ENCODE peak calls at places on chromosome 9, in nine cellular contexts. D is OCI-LY7, U is dorsolateral prefrontal cortex, Y is choroid plexus epithelial cell, C is astrocyte of the cerebellum, V is pancreas, W is ascending aorta, N is transverse colon, I is fibroblast of pulmonary artery. M is an unnamed sample.

GRCh38 chr9:9855503-9856078 is 757.2 kb downstream of the PTPRD start:
- DNase-seq in V (peak), D (no peak), N (no peak), Y (no peak), I (no peak), C (no peak), U (no peak), W (no peak), M (no peak)

GRCh38 chr9:116550728-116551436 is 136.2 kb upstream of the TRIM32 start:
- DNase-seq in N (no peak), U (no peak), W (no peak), V (no peak), Y (peak), I (peak), D (no peak), C (no peak), M (no peak)

GRCh38 chr9:133521122-133522072 is 3.4 kb downstream of the MYMK start:
- DNase-seq in W (no peak), U (peak), V (no peak), Y (no peak), C (no peak), N (no peak), I (no peak), D (no peak), M (no peak)

GRCh38 chr9:5832093-5832542 is 799 bp downstream of the ERMP1 start:
- DNase-seq in N (no peak), D (peak), Y (no peak), V (no peak), U (no peak), I (peak), C (no peak), W (no peak), M (no peak)

GRCh38 chr9:16449331-16449730 is 421.1 kb downstream of the BNC2 start:
- DNase-seq in Y (no peak), C (no peak), N (no peak), I (no peak), D (no peak), V (no peak), U (no peak), W (no peak), M (no peak)

GRCh38 chr9:37922391-37923120 is 18.6 kb upstream of the SLC25A51 start:
- DNase-seq in C (no peak), W (no peak), Y (no peak), D (no peak), U (no peak), I (no peak), N (no peak), V (peak), M (no peak)

GRCh38 chr9:105841562-105841961 is 147.2 kb downstream of the TMEM38B start:
- DNase-seq in W (no peak), C (no peak), D (no peak), Y (no peak), N (no peak), U (no peak), I (no peak), V (no peak), M (no peak)

GRCh38 chr9:123157216-123157615 is 111.2 kb downstream of the STRBP start:
- DNase-seq in I (peak), N (no peak), U (no peak), W (no peak), V (no peak), Y (peak), C (peak), D (no peak), M (no peak)

GRCh38 chr9:130443840-130444492 is 795 bp upstream of the ASS1 start:
- DNase-seq in C (no peak), U (no peak), V (peak), W (no peak), N (peak), D (no peak), I (no peak), Y (no peak), M (no peak)

GRCh38 chr9:73219985-73220626 is 68.4 kb downstream of the ANXA1 start:
- DNase-seq in U (no peak), V (no peak), Y (peak), W (no peak), I (peak), N (no peak), D (no peak), C (no peak), M (peak)

GRCh38 chr9:33719581-33720374 is 75.6 kb upstream of the PRSS3 start:
- DNase-seq in N (no peak), U (no peak), V (peak), I (peak), C (no peak), D (peak), Y (peak), W (no peak), M (no peak)

GRCh38 chr9:122281368-122281767 is 16.7 kb downstream of the MRRF start:
- DNase-seq in C (no peak), U (no peak), V (no peak), W (no peak), Y (peak), I (no peak), N (no peak), D (no peak), M (no peak)

GRCh38 chr9:134344068-134344820 is 18.0 kb downstream of the RXRA start:
- DNase-seq in I (no peak), V (no peak), Y (no peak), U (no peak), D (no peak), N (peak), W (no peak), C (no peak), M (no peak)

GRCh38 chr9:93320591-93321219 is 130.8 kb upstream of the FAM120A start:
- DNase-seq in I (no peak), D (no peak), Y (no peak), N (no peak), W (no peak), C (no peak), V (no peak), U (no peak), M (no peak)

GRCh38 chr9:78239506-78239905 is 3.6 kb downstream of the CEP78 start:
- DNase-seq in U (peak), V (no peak), W (no peak), Y (peak), D (no peak), N (peak), I (no peak), C (no peak), M (no peak)

GRCh38 chr9:37676411-37676830 is 25.7 kb downstream of the FRMPD1 start:
- DNase-seq in D (no peak), W (no peak), N (no peak), V (no peak), Y (no peak), I (no peak), C (no peak), U (peak), M (no peak)

GRCh38 chr9:101650096-101650495 is 55.3 kb upstream of the PPP3R2 start:
- DNase-seq in D (no peak), V (no peak), Y (no peak), C (no peak), I (no peak), W (no peak), U (no peak), N (no peak), M (no peak)

GRCh38 chr9:118331622-118332045 is 627.4 kb downstream of the TLR4 start:
- DNase-seq in N (no peak), V (no peak), Y (peak), I (peak), D (no peak), C (peak), U (no peak), W (no peak), M (no peak)

GRCh38 chr9:114047717-114048116 is 30.4 kb downstream of the AMBP start:
- DNase-seq in U (no peak), I (peak), N (no peak), D (peak), Y (peak), W (peak), C (no peak), V (no peak), M (no peak)

GRCh38 chr9:72025956-72026355 is 34.5 kb downstream of the C9orf57 start:
- DNase-seq in Y (no peak), C (no peak), N (no peak), V (no peak), I (no peak), U (no peak), W (no peak), D (no peak), M (no peak)

GRCh38 chr9:114035221-114035844 is 42.8 kb downstream of the AMBP start:
- DNase-seq in D (no peak), Y (no peak), I (no peak), W (peak), V (peak), C (no peak), U (no peak), N (no peak), M (no peak)

GRCh38 chr9:135586601-135587109 is 25.1 kb downstream of the PAEP start:
- DNase-seq in I (no peak), Y (no peak), W (no peak), V (no peak), C (no peak), D (no peak), U (no peak), N (no peak), M (no peak)

GRCh38 chr9:101791938-101792337 is 53.5 kb upstream of the GRIN3A start:
- DNase-seq in U (no peak), I (peak), Y (peak), C (peak), N (peak), D (peak), V (no peak), W (no peak), M (no peak)

GRCh38 chr9:137590469-137591383 is at the start of gene ZMYND19:
- DNase-seq in C (peak), V (peak), N (peak), W (peak), D (peak), Y (peak), U (peak), I (peak), M (no peak)

DNA sequence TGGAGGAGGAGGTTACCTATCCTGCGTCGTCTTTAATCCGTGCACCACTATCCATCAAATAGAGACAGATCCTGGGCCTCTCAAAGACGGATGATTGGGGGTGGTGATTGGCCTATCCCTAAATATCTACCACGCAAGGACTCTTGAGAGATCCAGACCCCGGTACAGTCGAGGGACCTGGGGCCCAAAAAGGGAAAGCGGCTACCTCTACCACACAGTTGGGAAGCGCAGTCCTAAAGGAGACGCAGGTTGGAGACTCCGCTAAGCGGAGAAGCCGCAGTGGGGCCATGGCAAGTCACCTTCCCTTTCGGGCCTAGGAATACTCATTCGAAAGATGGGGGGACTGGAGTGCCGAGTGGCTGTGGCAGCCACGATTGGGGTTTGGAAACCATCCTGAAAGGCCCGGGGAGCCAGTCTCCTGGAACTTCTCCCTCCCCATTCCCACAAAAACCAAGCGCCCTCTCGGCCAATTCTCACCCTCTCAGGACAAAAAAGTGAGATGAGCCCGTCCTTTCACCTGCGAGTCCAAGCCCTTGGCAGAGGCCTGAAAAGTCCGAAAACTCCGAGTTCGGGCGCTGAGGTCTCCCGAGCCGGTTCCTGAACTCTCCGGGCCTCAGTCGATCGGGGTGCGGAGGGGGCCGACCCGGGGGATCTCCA is 499 bp upstream of the FOXE1 start:
- DNase-seq in D (no peak), Y (no peak), N (no peak), W (no peak), C (no peak), V (no peak), U (no peak), I (no peak), M (no peak)
- H3K4me3 ChIP-seq in D (no peak), Y (no peak), N (peak), W (peak), C (no peak), V (peak), U (no peak), I (no peak), M (no peak)

DNA sequence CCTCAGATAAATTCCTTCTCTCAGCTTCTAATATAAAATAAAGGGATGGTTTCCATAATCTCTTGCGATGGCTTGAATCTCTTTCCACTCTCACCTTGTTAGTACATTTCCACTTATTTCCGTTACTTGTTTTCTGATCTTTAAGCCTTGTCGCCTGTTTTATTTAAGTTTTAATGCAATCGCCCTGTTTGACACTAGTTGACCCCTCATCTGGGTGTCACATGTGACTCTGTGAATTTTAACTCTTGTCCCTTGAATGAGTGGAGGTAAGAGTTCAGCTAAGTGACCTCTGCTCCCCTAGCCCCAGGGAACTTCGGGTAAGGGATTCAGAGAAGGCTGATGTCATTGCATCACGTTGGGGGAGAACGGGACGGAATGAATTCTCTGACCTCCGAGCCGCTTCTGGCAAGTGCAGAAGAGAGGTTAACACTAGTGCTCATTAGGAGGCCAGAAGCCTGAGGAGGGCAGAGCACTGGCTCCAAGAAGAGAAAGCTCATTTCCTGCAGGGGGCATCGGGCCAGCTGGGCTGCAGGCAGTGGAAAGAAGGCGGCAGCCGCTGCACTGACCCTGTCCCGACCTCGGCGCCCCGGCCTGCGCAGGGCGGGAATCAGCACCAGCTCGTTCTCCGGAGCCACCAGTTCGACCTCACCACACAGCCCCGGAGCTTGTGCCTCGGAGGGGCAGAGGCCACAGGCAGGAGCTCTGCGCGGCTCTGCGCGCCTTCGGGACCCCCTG is 569 bp downstream of the HINT2 start:
- DNase-seq in V (peak), N (peak), W (peak), Y (peak), U (peak), C (no peak), D (peak), I (peak), M (no peak)
- TF ChIP-seq CTCF in V (no peak), N (peak), W (peak), Y (peak), U (peak), C (peak), D (peak), I (peak), M (no peak)

DNA sequence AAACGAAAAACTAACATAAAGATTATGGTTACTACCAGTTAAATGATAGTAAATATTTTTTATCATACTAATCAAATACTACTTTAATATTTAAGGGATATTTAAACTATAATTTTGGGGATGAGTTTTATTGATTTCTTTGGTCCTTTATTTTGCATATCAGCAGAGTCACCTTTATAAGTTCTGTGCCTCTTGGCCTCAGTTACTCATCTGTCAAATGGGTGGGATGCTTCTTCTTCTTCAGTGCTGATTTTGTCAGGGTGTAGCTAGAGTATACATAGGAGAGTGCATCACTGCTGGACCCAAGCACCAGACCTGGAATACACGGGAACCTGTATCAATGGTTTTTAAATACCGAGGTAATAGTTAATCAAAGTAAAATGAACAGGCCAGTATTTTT is 5.6 kb downstream of the ENTREP1 start:
- DNase-seq in C (no peak), W (no peak), U (no peak), V (no peak), N (no peak), I (no peak), D (no peak), Y (no peak), M (no peak)
- H3K4me3 ChIP-seq in C (no peak), W (no peak), U (no peak), V (no peak), N (no peak), I (no peak), D (no peak), Y (no peak), M (no peak)

GRCh38 chr9:124770359-124771020 is 621 bp downstream of the NR6A1 start:
- DNase-seq in W (no peak), C (no peak), N (peak), Y (no peak), I (no peak), U (no peak), D (peak), V (no peak), M (no peak)

GRCh38 chr9:124771867-124772621 is 933 bp upstream of the NR6A1 start:
- DNase-seq in D (peak), N (peak), Y (peak), I (peak), C (no peak), W (no peak), U (peak), V (peak), M (no peak)

GRCh38 chr9:124769451-124770358 is 1.4 kb downstream of the NR6A1 start:
- DNase-seq in V (peak), C (no peak), U (no peak), N (peak), Y (no peak), W (no peak), I (no peak), D (peak), M (no peak)

GRCh38 chr9:124773473-124774130 is 2.5 kb upstream of the NR6A1 start:
- DNase-seq in N (no peak), W (no peak), C (no peak), I (no peak), D (no peak), U (no peak), V (no peak), Y (no peak), M (no peak)

GRCh38 chr9:124771021-124771866 is at the start of gene NR6A1:
- DNase-seq in I (peak), C (peak), V (peak), N (peak), W (peak), Y (peak), U (peak), D (peak), M (peak)
- TF ChIP-seq CTCF in I (no peak), C (peak), V (no peak), N (peak), W (peak), Y (no peak), U (peak), D (peak), M (peak)

DNA sequence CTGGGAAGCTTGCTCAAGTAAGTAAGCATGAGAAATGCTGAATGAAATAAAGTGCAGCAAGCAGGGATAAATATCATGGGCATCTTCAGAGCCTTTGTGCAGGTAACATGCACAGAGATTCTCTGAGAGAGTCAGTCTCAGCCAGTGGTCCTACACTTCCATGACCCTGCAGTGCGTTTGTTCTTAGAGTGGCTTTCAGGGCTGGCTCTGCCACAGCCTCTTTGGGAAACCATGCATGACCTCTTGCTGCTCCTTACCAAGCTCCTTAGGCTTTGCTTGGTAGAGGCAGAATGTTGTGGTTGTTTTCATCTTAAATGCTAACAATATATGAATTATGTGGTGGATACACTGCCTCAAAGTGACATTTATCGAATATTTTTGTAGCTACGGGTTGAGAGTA is 5.4 kb downstream of the SYK start:
- DNase-seq in N (no peak), D (peak), I (no peak), V (no peak), Y (no peak), C (no peak), W (no peak), U (no peak), M (no peak)
- H3K4me3 ChIP-seq in N (no peak), D (peak), I (no peak), V (no peak), Y (no peak), C (no peak), W (no peak), U (no peak), M (no peak)

GRCh38 chr9:126218726-126219125 is 107.9 kb upstream of the MVB12B start:
- DNase-seq in D (no peak), W (peak), U (no peak), V (no peak), N (no peak), Y (no peak), C (no peak), I (no peak), M (no peak)

GRCh38 chr9:126219166-126219565 is 107.5 kb upstream of the MVB12B start:
- DNase-seq in W (no peak), V (no peak), N (no peak), Y (no peak), D (no peak), U (no peak), C (no peak), I (no peak), M (no peak)

GRCh38 chr9:126221480-126221879 is 105.1 kb upstream of the MVB12B start:
- DNase-seq in W (no peak), U (no peak), N (no peak), Y (no peak), V (no peak), C (no peak), I (no peak), D (no peak), M (no peak)

GRCh38 chr9:126217797-126218196 is 108.8 kb upstream of the MVB12B start:
- DNase-seq in D (no peak), U (no peak), C (no peak), I (no peak), V (no peak), N (no peak), Y (no peak), W (no peak), M (no peak)

DNA sequence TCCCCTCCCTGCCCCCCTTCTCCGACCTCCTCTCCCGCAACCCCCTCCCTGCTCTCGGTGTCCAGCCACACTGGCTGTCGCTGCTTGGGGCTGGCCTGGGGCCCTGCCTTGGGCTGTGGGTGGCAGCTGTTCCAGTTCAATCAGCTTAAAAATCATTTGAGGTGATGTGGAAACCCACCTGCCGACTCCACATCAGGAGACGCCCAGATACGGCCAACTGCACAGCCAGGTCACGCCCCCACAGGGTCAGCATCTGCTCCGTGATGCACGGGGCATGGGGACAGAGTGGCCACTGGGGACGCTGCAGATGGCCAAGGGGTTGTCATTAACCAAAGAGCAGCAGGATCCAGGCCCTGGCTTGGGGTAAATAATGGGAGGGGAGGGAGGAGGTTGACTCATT is 106.9 kb upstream of the MVB12B start:
- DNase-seq in W (peak), C (no peak), Y (no peak), N (no peak), V (no peak), D (no peak), I (no peak), U (no peak), M (no peak)
- TF ChIP-seq CTCF in W (no peak), C (no peak), Y (no peak), N (no peak), V (no peak), D (no peak), I (no peak), U (no peak), M (no peak)